ENCODE peak calls at places on chromosomes 13 and 19, in five cellular contexts. B, R, H, A and D are unnamed samples.

GRCh38 chr13:33610471-33611015 is 207.4 kb upstream of the RFC3 start:
- DNase-seq in H (peak), B (no peak), A (no peak), R (no peak), D (no peak)

GRCh38 chr13:73987618-73988017 is 146.6 kb downstream of the KLF12 start:
- DNase-seq in R (no peak), B (no peak), H (no peak), A (no peak), D (no peak)

GRCh38 chr13:41008349-41008980 is 10.7 kb downstream of the ELF1 start:
- DNase-seq in A (no peak), H (no peak), B (peak), R (peak), D (no peak)

GRCh38 chr13:96700657-96701056 is 293.6 kb downstream of the OXGR1 start:
- DNase-seq in A (no peak), B (no peak), H (no peak), R (no peak), D (no peak)

GRCh38 chr19:1082165-1082927 is 12.8 kb downstream of the POLR2E start:
- DNase-seq in H (peak), B (peak), A (peak), R (peak), D (peak)

GRCh38 chr19:40771101-40771539 is 4.2 kb upstream of the MIA start:
- DNase-seq in H (no peak), B (no peak), R (no peak), A (no peak), D (no peak)

GRCh38 chr13:109191422-109191821 is 562.0 kb downstream of the MYO16 start:
- DNase-seq in A (no peak), B (no peak), R (no peak), H (no peak), D (no peak)

GRCh38 chr19:7852851-7853759 is 21.1 kb downstream of the PRR36 start:
- DNase-seq in H (peak), B (peak), A (peak), R (peak), D (peak)

GRCh38 chr19:14517840-14518505 is at the start of gene DNAJB1:
- DNase-seq in B (no peak), A (peak), H (peak), R (peak), D (peak)

GRCh38 chr13:30881191-30881651 is 24.9 kb upstream of the MEDAG start:
- DNase-seq in A (no peak), H (no peak), B (no peak), R (no peak), D (no peak)

GRCh38 chr19:48419158-48419920 is 25.9 kb downstream of the GRIN2D start:
- DNase-seq in H (peak), A (peak), B (no peak), R (no peak), D (peak)

GRCh38 chr13:39729161-39729560 is 73.7 kb downstream of the COG6 start:
- DNase-seq in B (no peak), H (no peak), R (no peak), A (no peak), D (no peak)

GRCh38 chr19:55698256-55698655 is 23.2 kb downstream of the EPN1 start:
- DNase-seq in R (no peak), H (no peak), B (no peak), A (no peak), D (no peak)

GRCh38 chr13:40464991-40465390 is 201.4 kb downstream of the FOXO1 start:
- DNase-seq in A (no peak), H (no peak), B (no peak), R (no peak), D (no peak)

GRCh38 chr13:37263881-37264280 is 158.4 kb upstream of the CSNK1A1L start:
- DNase-seq in R (no peak), B (no peak), H (no peak), A (no peak), D (no peak)

GRCh38 chr13:110944121-110944967 is 29.5 kb upstream of the ANKRD10 start:
- DNase-seq in A (no peak), R (peak), H (no peak), B (peak), D (peak)

GRCh38 chr19:1223018-1223855 is 14.6 kb downstream of the CBARP start:
- DNase-seq in H (no peak), A (peak), R (no peak), B (no peak), D (peak)

GRCh38 chr19:19022380-19022961 is 10.8 kb downstream of the SUGP2 start:
- DNase-seq in A (no peak), B (no peak), H (no peak), R (no peak), D (no peak)

GRCh38 chr19:14054721-14055120 is 7.2 kb downstream of the PALM3 start:
- DNase-seq in H (no peak), A (no peak), R (no peak), B (no peak), D (no peak)

GRCh38 chr13:86447479-86447878 is 648.3 kb upstream of the SLITRK6 start:
- DNase-seq in R (no peak), B (no peak), A (no peak), H (no peak), D (no peak)

GRCh38 chr13:107545946-107546502 is 669.3 kb downstream of the LIG4 start:
- DNase-seq in R (no peak), A (no peak), H (no peak), B (no peak), D (no peak)

GRCh38 chr19:10634430-10634829 is 9.1 kb downstream of the SLC44A2 start:
- DNase-seq in B (no peak), A (no peak), H (no peak), R (no peak), D (no peak)

GRCh38 chr19:18046066-18046718 is 38.2 kb downstream of the ARRDC2 start:
- DNase-seq in A (no peak), R (peak), H (no peak), B (peak), D (peak)

GRCh38 chr13:38866649-38867048 is 124.0 kb downstream of the STOML3 start:
- DNase-seq in R (peak), B (no peak), H (no peak), A (no peak), D (peak)

GRCh38 chr13:99155821-99156220 is 44.8 kb upstream of the UBAC2 start:
- DNase-seq in A (no peak), B (peak), R (no peak), H (no peak), D (no peak)

GRCh38 chr13:40179421-40179820 is 487.0 kb downstream of the FOXO1 start:
- DNase-seq in B (no peak), H (no peak), R (no peak), A (no peak), D (no peak)

GRCh38 chr13:94707400-94708021 is 4.8 kb downstream of the SOX21 start:
- DNase-seq in R (peak), H (no peak), B (no peak), A (no peak), D (peak)

GRCh38 chr19:29285878-29286277 is 72.9 kb upstream of the UQCRFS1 start:
- DNase-seq in R (no peak), H (no peak), B (no peak), A (no peak), D (no peak)

GRCh38 chr19:40521276-40521675 is 54.5 kb downstream of the SPTBN4 start:
- DNase-seq in A (no peak), B (no peak), H (no peak), R (no peak), D (no peak)

GRCh38 chr13:24890256-24890655 is 126.3 kb downstream of the RNF17 start:
- DNase-seq in H (no peak), R (no peak), B (no peak), A (no peak), D (no peak)

GRCh38 chr19:58182577-58182988 is 278 bp upstream of the ZNF274 start:
- DNase-seq in B (no peak), H (peak), R (peak), A (peak), D (no peak)

GRCh38 chr13:79225487-79226232 is 180.4 kb downstream of the RBM26 start:
- DNase-seq in H (no peak), R (peak), B (no peak), A (no peak), D (peak)

GRCh38 chr19:57052102-57052501 is 67.7 kb upstream of the USP29 start:
- DNase-seq in R (no peak), A (no peak), H (no peak), B (no peak), D (no peak)

GRCh38 chr13:43428545-43429287 is 358.1 kb downstream of the ENOX1 start:
- DNase-seq in R (no peak), B (no peak), H (no peak), A (no peak), D (no peak)